ENCODE peak calls at places on chromosomes 4 and X, in eight cellular contexts. T is GM13976; X is NCI-H187 treated with DMSO at 0.1 percent for 48 hours; I is activated T-cell treated with anti-CD3 and anti-CD28 coated beads, Interleukin-2, amount 50 U/mL, for 4 hours; K is uterus; M is heart right ventricle; E is stimulated activated CD8-positive, alpha-beta memory T cell treated with anti-CD3 and anti-CD28 coated beads, Interleukin-7, amount 100 ng/mL, for 48 hours; V is iPS-NIHi11. U is an unnamed sample.

GRCh38 chrX:72107320-72107719 is 24.4 kb downstream of the RTL5 start:
- DNase-seq in T (no peak), X (no peak), I (peak), K (no peak), M (no peak), E (no peak), V (no peak), U (no peak)

GRCh38 chr4:168218663-168219062 is 99.9 kb downstream of the DDX60 start:
- DNase-seq in T (no peak), X (no peak), I (no peak), K (no peak), M (no peak), E (no peak), V (no peak), U (no peak)

GRCh38 chrX:112641449-112641848 is 38.3 kb downstream of the LHFPL1 start:
- DNase-seq in T (peak), X (no peak), I (no peak), K (no peak), M (no peak), E (no peak), V (no peak), U (peak)

GRCh38 chr4:29541757-29542156 is 1178.4 kb upstream of the PCDH7 start:
- DNase-seq in T (no peak), X (no peak), I (no peak), K (no peak), M (no peak), E (no peak), V (no peak), U (no peak)

GRCh38 chrX:40146471-40147398 is 49.0 kb upstream of the BCOR start:
- DNase-seq in T (peak), X (no peak), I (no peak), K (peak), M (peak), E (no peak), V (no peak), U (peak)

GRCh38 chr4:4492161-4492847 is 49.5 kb downstream of the STX18 start:
- DNase-seq in T (peak), X (no peak), I (no peak), K (no peak), M (no peak), E (peak), V (no peak), U (peak)

GRCh38 chrX:38796926-38797325 is 4.3 kb upstream of the MID1IP1 start:
- DNase-seq in T (no peak), X (no peak), I (no peak), K (no peak), M (no peak), E (no peak), V (no peak), U (no peak)

GRCh38 chr4:3492741-3493719 is 29.9 kb downstream of the DOK7 start:
- DNase-seq in T (no peak), X (no peak), I (no peak), K (no peak), M (no peak), E (no peak), V (no peak), U (no peak)

GRCh38 chr4:139076016-139076744 is 60.6 kb downstream of the NOCT start:
- DNase-seq in T (no peak), X (no peak), I (no peak), K (no peak), M (no peak), E (no peak), V (no peak), U (no peak)

GRCh38 chr4:8912506-8912905 is 40.9 kb upstream of the HMX1 start:
- DNase-seq in T (no peak), X (no peak), I (no peak), K (no peak), M (no peak), E (no peak), V (peak), U (peak)

GRCh38 chr4:10075953-10076391 is 40.6 kb downstream of the WDR1 start:
- DNase-seq in T (peak), X (no peak), I (no peak), K (peak), M (no peak), E (no peak), V (no peak), U (no peak)

GRCh38 chrX:40402771-40403533 is 177.8 kb upstream of the ATP6AP2 start:
- DNase-seq in T (no peak), X (no peak), I (no peak), K (peak), M (no peak), E (no peak), V (no peak), U (no peak)

U was measured in GM20000.